ENCODE peak calls at places on chromosomes 11 and 22, in four cellular contexts. B is upper lobe of right lung; V is CD8-positive, alpha-beta T cell; D is psoas muscle. S is an unnamed sample. For H3K27me3, the result is how much of the 10 kb centered on the place peaks cover.

GRCh38 chr11:46127150-46127638 is 5.9 kb upstream of the PHF21A start:
- DNase-seq in B (no peak), V (peak), D (no peak), S (peak)

GRCh38 chr11:45565589-45565988 is 99.8 kb downstream of the CHST1 start:
- DNase-seq in V (no peak), B (no peak), D (no peak), S (no peak)

GRCh38 chr11:121469910-121470309 is 17.1 kb upstream of the SORL1-AS1 start:
- DNase-seq in D (no peak), B (no peak), V (no peak), S (no peak)

GRCh38 chr22:43346521-43346929 is 3.4 kb upstream of the SCUBE1 start:
- DNase-seq in D (peak), V (peak), B (peak), S (peak)

GRCh38 chr22:17823226-17823625 is 49.0 kb upstream of the BID start:
- DNase-seq in D (no peak), B (no peak), V (no peak), S (no peak)

GRCh38 chr11:21820176-21820575 is 372.7 kb upstream of the ANO5 start:
- DNase-seq in D (no peak), B (no peak), V (no peak), S (no peak)

GRCh38 chr22:24834845-24835570 is 29.0 kb downstream of the SGSM1 start:
- DNase-seq in B (no peak), V (no peak), D (no peak), S (no peak)

GRCh38 chr11:130806746-130807145 is 109.5 kb downstream of the SNX19 start:
- DNase-seq in B (no peak), D (no peak), V (no peak), S (no peak)

GRCh38 chr11:65439331-65440181 is 17.0 kb downstream of the NEAT1 start:
- DNase-seq in V (no peak), B (no peak), D (peak), S (no peak)

GRCh38 chr11:114265084-114265878 is 30.9 kb upstream of the NNMT start:
- DNase-seq in B (no peak), V (no peak), D (no peak), S (no peak)

GRCh38 chr11:129985823-129986222 is 16.8 kb downstream of the PRDM10 start:
- DNase-seq in V (no peak), B (no peak), D (no peak), S (no peak)

GRCh38 chr11:47532597-47533213 is 20.2 kb downstream of the CELF1 start:
- DNase-seq in B (no peak), D (no peak), V (no peak), S (no peak)

GRCh38 chr11:69704508-69705245 is 855 bp upstream of the FGF19 start:
- DNase-seq in D (no peak), V (no peak), B (no peak), S (no peak)

GRCh38 chr11:110251837-110252236 is 44.6 kb downstream of the RDX start:
- DNase-seq in V (no peak), B (no peak), D (no peak), S (no peak)

GRCh38 chr22:48708558-48709245 is 1119.0 kb downstream of the BRD1 start:
- DNase-seq in B (peak), D (no peak), V (no peak), S (no peak)

GRCh38 chr11:67292671-67293070 is 3.6 kb downstream of the ANKRD13D start:
- DNase-seq in V (no peak), D (no peak), B (no peak), S (no peak)

GRCh38 chr11:66495401-66495844 is 15.0 kb upstream of the BBS1 start:
- DNase-seq in D (peak), B (no peak), V (no peak), S (no peak)

GRCh38 chr11:73312806-73313403 is 4.8 kb downstream of the ARHGEF17 start:
- DNase-seq in B (no peak), V (no peak), D (peak), S (no peak)

GRCh38 chr11:125662689-125663088 is 18.0 kb downstream of the ACRV1 start:
- DNase-seq in V (no peak), D (no peak), B (no peak), S (no peak)

GRCh38 chr22:49391436-49391835 is 436.2 kb downstream of the BRD1 start:
- DNase-seq in V (no peak), D (no peak), B (peak), S (no peak)

GRCh38 chr11:130522284-130522961 is 74.0 kb downstream of the ADAMTS15 start:
- DNase-seq in D (peak), B (peak), V (no peak), S (peak)

GRCh38 chr11:126431401-126432064 is 76.0 kb downstream of the ST3GAL4 start:
- DNase-seq in D (peak), V (no peak), B (no peak), S (no peak)

GRCh38 chr11:57571631-57572030 is 4.2 kb upstream of the UBE2L6 start:
- DNase-seq in D (no peak), V (no peak), B (no peak), S (no peak)

GRCh38 chr11:63869171-63869591 is 30.3 kb downstream of the MARK2 start:
- DNase-seq in V (no peak), D (no peak), B (no peak), S (no peak)

GRCh38 chr11:116055064-116055463 is 550.8 kb upstream of the CADM1 start:
- DNase-seq in D (no peak), B (no peak), V (no peak), S (no peak)

GRCh38 chr11:27353593-27354358 is 9.2 kb downstream of the CCDC34 start:
- DNase-seq in B (no peak), D (no peak), V (no peak), S (no peak)

GRCh38 chr11:68040121-68040956 is 1.5 kb downstream of the TCIRG1 start:
- DNase-seq in B (peak), V (no peak), D (peak), S (peak)

GRCh38 chr11:130087294-130087926 is 17.7 kb downstream of the APLP2 start:
- DNase-seq in V (no peak), B (no peak), D (no peak), S (no peak)

GRCh38 chr11:115338476-115338875 is 165.7 kb downstream of the CADM1 start:
- DNase-seq in V (no peak), D (no peak), B (no peak), S (no peak)

GRCh38 chr22:28025866-28026575 is 107.0 kb upstream of the PITPNB start:
- DNase-seq in B (peak), D (no peak), V (no peak), S (no peak)

GRCh38 chr11:70826950-70827349 is 425.4 kb downstream of the SHANK2 start:
- DNase-seq in V (no peak), D (no peak), B (no peak), S (no peak)

GRCh38 chr22:29702025-29702930 is 17.5 kb upstream of the CABP7 start:
- DNase-seq in V (no peak), D (no peak), B (no peak), S (no peak)

GRCh38 chr22:44289429-44290171 is 23.2 kb downstream of the SHISAL1 start:
- DNase-seq in D (no peak), B (no peak), V (no peak), S (no peak)

GRCh38 chr11:71349627-71350026 is 97.2 kb upstream of the SHANK2 start:
- DNase-seq in B (no peak), D (peak), V (no peak), S (no peak)

GRCh38 chr22:39401301-39401631 is 1.7 kb downstream of the TAB1 start:
- DNase-seq in B (no peak), V (no peak), D (no peak), S (no peak)
- TF ChIP-seq CTCF in B (no peak), V (no peak), D (no peak), S (no peak)

GRCh38 chr11:1556278-1557167 is 15.5 kb downstream of the DUSP8 start:
- DNase-seq in V (no peak), B (peak), D (peak), S (no peak)

GRCh38 chr11:1559103-1559951 is 12.7 kb downstream of the DUSP8 start:
- DNase-seq in V (no peak), B (peak), D (peak), S (peak)

GRCh38 chr11:1555713-1556153 is 16.3 kb downstream of the DUSP8 start:
- DNase-seq in D (peak), V (no peak), B (no peak), S (no peak)

GRCh38 chr11:1557904-1558831 is 13.9 kb downstream of the DUSP8 start:
- DNase-seq in D (peak), V (no peak), B (peak), S (peak)

DNA sequence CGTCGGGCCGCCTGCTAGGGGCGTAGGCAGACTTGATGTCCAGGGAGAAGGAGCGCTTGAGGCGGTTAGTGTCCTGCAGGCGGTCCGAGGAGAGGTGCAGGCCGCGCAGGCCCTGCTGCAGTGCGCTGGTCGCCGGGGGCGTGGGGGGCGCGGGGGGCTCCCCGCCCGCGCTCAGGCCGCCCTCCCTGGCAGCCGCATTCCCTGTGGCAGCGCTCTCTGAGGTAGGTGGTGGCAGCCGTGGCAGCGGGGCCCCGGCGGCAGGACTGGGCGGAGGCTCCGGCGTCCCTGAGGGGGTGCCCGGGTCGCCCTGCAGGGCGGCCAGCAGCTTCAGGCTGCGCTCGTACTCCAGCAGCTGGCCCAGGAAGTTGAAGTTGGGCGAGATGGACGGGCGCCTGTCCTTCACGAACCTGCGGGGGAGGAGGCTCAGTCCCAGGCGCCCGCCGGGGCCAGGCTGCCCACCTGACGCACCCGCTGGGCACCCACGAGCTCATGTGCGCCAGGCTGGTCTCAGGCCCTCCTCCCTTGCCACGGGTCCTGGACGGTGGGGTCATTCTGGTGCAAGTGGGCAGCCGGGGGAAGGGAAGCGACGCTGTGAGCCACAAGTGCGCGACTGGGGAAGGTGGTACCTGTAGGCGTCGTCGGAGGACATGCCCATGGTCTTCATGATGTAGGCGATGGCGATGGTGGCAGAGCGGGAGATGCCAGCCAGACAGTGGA is 14.7 kb downstream of the DUSP8 start:
- DNase-seq in V (no peak), D (peak), B (peak), S (no peak)
- H3K27me3 ChIP-seq in V (under half), D (under half), B (under half), S (under half)

GRCh38 chr11:101429708-101430107 is 154.1 kb downstream of the TRPC6 start:
- DNase-seq in V (no peak), B (no peak), D (no peak), S (no peak)

GRCh38 chr11:101430236-101430635 is 153.6 kb downstream of the TRPC6 start:
- DNase-seq in D (no peak), B (no peak), V (no peak), S (no peak)

GRCh38 chr11:101434241-101434640 is 149.6 kb downstream of the TRPC6 start:
- DNase-seq in B (no peak), V (no peak), D (no peak), S (no peak)

GRCh38 chr11:101428918-101429317 is 154.9 kb downstream of the TRPC6 start:
- DNase-seq in B (no peak), D (no peak), V (no peak), S (no peak)
- TF ChIP-seq CTCF in B (peak), D (no peak), V (no peak), S (peak)

GRCh38 chr22:22366478-22366988 is 121.9 kb downstream of the VPREB1 start:
- DNase-seq in D (no peak), V (no peak), B (no peak), S (no peak)

GRCh38 chr22:22372063-22372462 is 127.5 kb downstream of the VPREB1 start:
- DNase-seq in D (no peak), V (no peak), B (no peak), S (no peak)

GRCh38 chr22:22368516-22368915 is 123.9 kb downstream of the VPREB1 start:
- DNase-seq in D (no peak), B (no peak), V (no peak), S (no peak)

GRCh38 chr22:22371031-22371541 is 126.5 kb downstream of the VPREB1 start:
- DNase-seq in B (no peak), V (no peak), D (peak), S (no peak)

DNA sequence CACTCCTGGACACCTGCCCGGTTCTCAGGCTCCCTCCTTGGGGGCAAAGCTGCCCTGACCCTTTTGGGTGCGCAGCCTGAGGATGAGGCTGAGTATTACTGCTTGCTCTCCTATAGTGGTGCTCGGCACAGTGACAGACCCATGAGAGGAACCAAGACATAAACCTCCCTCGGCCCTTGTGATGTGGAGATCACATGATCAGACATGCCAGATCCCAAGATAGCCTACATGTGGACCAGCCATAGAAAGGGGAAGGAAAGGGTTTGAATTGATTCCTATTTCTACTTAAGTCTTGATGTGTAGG is 125.3 kb downstream of the VPREB1 start:
- DNase-seq in B (no peak), D (no peak), V (no peak), S (no peak)
- H3K27me3 ChIP-seq in B (under half), D (under half), V (under half), S (under half)

GRCh38 chr22:23270212-23270733 is 90.0 kb downstream of the BCR start:
- DNase-seq in V (no peak), B (no peak), D (no peak), S (no peak)
- TF ChIP-seq CTCF in V (no peak), B (no peak), D (no peak), S (no peak)

GRCh38 chr11:31813961-31814868 is 3.1 kb upstream of the PAX6 start:
- DNase-seq in V (no peak), B (no peak), D (peak), S (no peak)

GRCh38 chr11:31817621-31818493 is 6.7 kb upstream of the PAX6 start:
- DNase-seq in D (no peak), B (no peak), V (no peak), S (no peak)

GRCh38 chr11:31817054-31817620 is 6.0 kb upstream of the PAX6 start:
- DNase-seq in B (no peak), D (no peak), V (no peak), S (no peak)

GRCh38 chr11:31816467-31817053 is 5.4 kb upstream of the PAX6 start:
- DNase-seq in D (no peak), B (no peak), V (no peak), S (no peak)

DNA sequence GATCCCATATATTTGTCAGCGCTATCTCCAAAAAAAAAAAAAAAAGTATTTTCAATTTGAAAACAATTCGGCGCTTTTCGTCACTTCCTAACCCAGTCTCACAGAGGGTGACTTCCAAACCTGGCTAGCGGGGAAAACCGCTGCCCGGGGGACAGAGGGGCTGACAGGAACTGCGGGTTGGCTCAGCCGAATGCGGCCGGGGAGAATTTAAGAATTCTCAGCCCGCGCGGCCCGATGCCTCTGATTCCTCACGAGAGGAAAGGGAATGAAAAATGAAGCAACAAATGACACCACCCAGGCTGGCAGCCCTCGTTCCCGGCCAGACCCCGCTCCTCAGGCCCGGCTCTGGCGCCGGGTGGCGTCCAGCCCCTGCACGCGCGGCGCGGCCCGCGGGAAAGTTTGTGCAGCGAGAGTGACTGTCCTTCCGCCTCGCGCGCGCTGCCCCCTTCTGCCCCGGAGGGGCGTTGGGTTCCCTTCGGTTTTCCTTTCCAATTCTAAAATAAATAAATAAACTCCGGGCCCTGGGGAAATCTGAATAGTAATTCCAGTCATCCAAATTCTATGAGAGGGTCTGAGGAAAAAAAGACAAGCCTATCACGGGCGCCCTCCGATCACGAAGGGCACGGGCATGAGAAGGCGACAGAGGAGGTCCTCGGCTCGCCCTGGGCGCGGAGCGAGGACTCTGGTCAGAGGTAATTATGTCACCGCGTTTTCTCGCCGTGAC is 4.8 kb upstream of the PAX6 start:
- DNase-seq in V (no peak), D (peak), B (no peak), S (no peak)
- H3K27me3 ChIP-seq in V (half or more), D (under half), B (half or more), S (half or more)

S was measured in lower lobe of right lung.